ENCODE peak calls at places on chromosomes 16 and 17, in six cellular contexts. Y is adipocyte; I is H54; H is activated CD8-positive, alpha-beta memory T cell treated with anti-CD3 and anti-CD28 coated beads, Interleukin-2, amount 10 ng/mL, durations not matched to agents 7 days and 5 days; K is M059J; O is heart left ventricle. J is an unnamed sample.

GRCh38 chr17:13337864-13338371 is 263.8 kb downstream of the HS3ST3A1 start:
- DNase-seq in Y (peak), I (no peak), H (no peak), K (peak), O (peak), J (peak)

GRCh38 chr16:54248863-54249710 is 37.5 kb downstream of the IRX3 start:
- DNase-seq in Y (no peak), I (no peak), H (no peak), K (no peak), O (no peak), J (no peak)

GRCh38 chr17:32356750-32357149 is 6.8 kb downstream of the ZNF207 start:
- DNase-seq in Y (peak), I (no peak), H (no peak), K (no peak), O (no peak), J (no peak)

GRCh38 chr17:71208111-71208704 is 912.6 kb upstream of the SOX9 start:
- DNase-seq in Y (no peak), I (no peak), H (no peak), K (peak), O (no peak), J (no peak)

GRCh38 chr16:50463581-50464324 is 84.4 kb upstream of the NKD1 start:
- DNase-seq in Y (no peak), I (no peak), H (no peak), K (no peak), O (no peak), J (no peak)

GRCh38 chr17:11742891-11743290 is 144.6 kb downstream of the DNAH9 start:
- DNase-seq in Y (no peak), I (no peak), H (no peak), K (no peak), O (no peak), J (no peak)

GRCh38 chr17:774320-774584 is 7.8 kb downstream of the GLOD4 start:
- DNase-seq in Y (no peak), I (no peak), H (no peak), K (no peak), O (no peak), J (no peak)

GRCh38 chr17:43779145-43780125 is 658 bp upstream of the DUSP3 start:
- DNase-seq in Y (no peak), I (no peak), H (peak), K (no peak), O (no peak), J (peak)

GRCh38 chr16:70269471-70269870 is 17.7 kb upstream of the EXOSC6 start:
- DNase-seq in Y (no peak), I (no peak), H (no peak), K (no peak), O (no peak), J (no peak)

GRCh38 chr16:79564594-79565210 is 35.8 kb downstream of the MAF start:
- DNase-seq in Y (no peak), I (no peak), H (no peak), K (no peak), O (no peak), J (no peak)

GRCh38 chr16:4935231-4935855 is 1.6 kb downstream of the PPL start:
- DNase-seq in Y (peak), I (no peak), H (no peak), K (no peak), O (peak), J (no peak)